ENCODE peak calls at places on chromosomes 11 and 22, in seven cellular contexts. P is neuronal stem cell; E is adipocyte; Y is CD8-positive, alpha-beta T cell; S is ascending aorta; A is IMR-90; Q is adrenal gland. W is an unnamed sample. For H3K36me3, the result is how much of the 10 kb centered on the place peaks cover.

GRCh38 chr11:64559351-64560138 is 31.5 kb upstream of the SLC22A12 start:
- DNase-seq in P (no peak), E (no peak), Y (no peak), S (no peak), A (no peak), Q (no peak), W (no peak)

GRCh38 chr11:20026629-20027545 is 133.4 kb downstream of the DBX1 start:
- DNase-seq in P (no peak), E (no peak), Y (no peak), S (no peak), A (no peak), Q (no peak), W (no peak)

GRCh38 chr11:1017269-1018005 is 19.1 kb downstream of the MUC6 start:
- DNase-seq in P (no peak), E (no peak), Y (no peak), S (no peak), A (no peak), Q (no peak), W (peak)

GRCh38 chr11:9609002-9609759 is 35.7 kb downstream of the WEE1 start:
- DNase-seq in P (no peak), E (no peak), Y (no peak), S (no peak), A (no peak), Q (no peak), W (no peak)

GRCh38 chr11:6319001-6319878 is 1.1 kb downstream of the CAVIN3 start:
- DNase-seq in P (no peak), E (peak), Y (no peak), S (peak), A (peak), Q (peak), W (peak)

GRCh38 chr11:120392791-120393190 is 56.6 kb downstream of the ARHGEF12 start:
- DNase-seq in P (no peak), E (peak), Y (no peak), S (no peak), A (peak), Q (no peak), W (no peak)

GRCh38 chr22:27381960-27382742 is 419.4 kb downstream of the MN1 start:
- DNase-seq in P (no peak), E (no peak), Y (no peak), S (no peak), A (no peak), Q (no peak), W (no peak)

GRCh38 chr11:1236316-1237127 is 13.7 kb downstream of the MUC5B start:
- DNase-seq in P (no peak), E (no peak), Y (no peak), S (no peak), A (no peak), Q (no peak), W (peak)

GRCh38 chr11:57277845-57278720 is 41.0 kb upstream of the APLNR start:
- DNase-seq in P (peak), E (peak), Y (peak), S (no peak), A (peak), Q (peak), W (no peak)

GRCh38 chr11:55707029-55707428 is 45.0 kb downstream of the OR4C6 start:
- DNase-seq in P (no peak), E (peak), Y (no peak), S (no peak), A (peak), Q (no peak), W (no peak)

DNA sequence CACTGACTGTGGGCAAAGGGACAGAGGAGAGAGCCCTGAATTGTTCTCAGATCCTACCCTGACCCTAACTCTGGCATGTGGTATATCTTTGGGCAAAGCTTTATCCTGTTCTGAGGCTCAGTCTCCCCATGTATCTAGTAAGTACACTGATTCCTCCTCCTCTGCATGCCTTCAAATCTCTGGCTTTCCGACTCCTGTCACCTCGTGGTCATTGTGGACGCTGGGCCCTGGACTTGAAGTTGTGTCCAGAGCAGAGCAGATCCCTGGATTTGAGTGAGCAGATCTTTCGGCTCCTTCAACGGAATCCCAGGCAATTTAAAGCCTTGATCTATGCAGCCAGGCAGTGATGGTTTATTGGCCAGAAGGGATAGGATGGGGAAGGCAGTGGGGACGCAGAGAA is 3.0 kb downstream of the MOGAT2 start:
- DNase-seq in P (no peak), E (no peak), Y (no peak), S (no peak), A (no peak), Q (no peak), W (no peak)
- H3K4me3 ChIP-seq in P (no peak), E (no peak), Y (no peak), S (no peak), A (no peak), Q (no peak), W (no peak)

DNA sequence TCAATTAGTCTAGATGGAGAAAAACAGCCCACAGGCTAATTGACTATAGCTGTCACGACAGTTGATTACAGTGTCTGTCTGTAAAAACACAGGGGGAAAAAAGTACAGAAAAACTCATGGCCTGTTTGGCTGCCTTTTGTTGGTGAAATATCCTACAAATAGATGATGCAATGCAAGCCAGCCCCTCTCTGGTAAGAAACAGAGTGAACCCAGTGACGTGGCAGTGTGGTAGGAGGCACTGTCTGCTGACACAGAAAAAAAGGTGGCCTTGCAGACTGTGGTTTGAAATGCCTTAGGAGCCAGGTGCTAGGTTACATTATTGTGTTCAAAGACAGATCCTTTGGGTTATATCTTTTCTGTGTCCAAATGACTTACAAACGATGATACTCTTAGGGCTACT is 431.4 kb upstream of the CCDC90B start:
- DNase-seq in P (no peak), E (no peak), Y (no peak), S (no peak), A (no peak), Q (no peak), W (no peak)
- H3K36me3 ChIP-seq in P (under half), E (under half), Y (under half), S (under half), A (under half), Q (under half), W (under half)

GRCh38 chr11:60844870-60845221 is 2.9 kb downstream of the CCDC86 start:
- DNase-seq in P (no peak), E (no peak), Y (no peak), S (no peak), A (no peak), Q (peak), W (no peak)
- H3K4me3 ChIP-seq in P (no peak), E (peak), Y (no peak), S (no peak), A (no peak), Q (no peak), W (no peak)

DNA sequence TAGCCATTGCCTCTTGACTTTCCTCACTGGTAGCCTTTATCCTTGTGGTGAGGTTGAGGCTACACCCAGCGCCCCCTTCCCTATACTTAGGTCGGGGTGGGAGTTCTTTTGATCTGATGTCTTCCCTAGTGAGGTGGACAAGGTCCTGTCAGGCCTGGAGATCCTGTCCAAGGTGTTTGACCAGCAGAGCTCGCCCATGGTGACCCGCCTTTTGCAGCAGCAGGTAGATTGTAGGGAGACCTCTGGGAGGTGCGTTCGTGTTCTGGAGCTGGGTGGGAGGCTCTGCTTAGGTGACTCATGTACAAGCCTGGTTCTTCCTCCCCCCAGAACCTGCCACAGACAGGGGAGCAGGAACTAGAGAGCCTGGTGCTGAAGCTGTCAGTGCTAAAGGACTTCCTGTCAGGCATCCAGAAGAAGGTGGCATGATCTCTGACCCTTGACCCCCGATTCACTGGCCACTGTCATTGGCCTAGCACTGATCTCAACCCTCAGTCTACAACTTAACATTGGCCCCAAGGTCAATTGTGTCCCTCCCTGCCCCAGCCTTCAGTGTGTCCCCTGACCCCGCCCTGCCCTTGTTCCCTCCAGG is 4.9 kb downstream of the INPPL1 start:
- DNase-seq in P (no peak), E (no peak), Y (no peak), S (no peak), A (no peak), Q (peak), W (peak)
- H3K36me3 ChIP-seq in P (half or more), E (half or more), Y (under half), S (half or more), A (half or more), Q (under half), W (half or more)

DNA sequence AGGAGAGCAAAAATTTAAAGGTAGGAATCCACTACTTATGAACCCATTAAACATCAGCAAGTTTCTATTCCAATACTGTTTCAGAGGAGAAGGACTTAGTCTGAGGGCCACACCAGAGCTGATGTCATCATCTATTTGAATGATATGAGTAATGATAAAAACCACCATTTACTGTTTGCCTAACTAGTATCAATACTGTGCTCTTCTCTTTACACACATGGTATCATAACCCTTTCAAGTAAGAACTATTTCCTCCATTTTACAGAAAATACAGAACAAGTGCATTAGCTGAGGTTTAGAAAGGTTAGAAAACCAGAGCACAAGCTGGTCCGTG is 651.3 kb upstream of the KIRREL3 start:
- DNase-seq in P (no peak), E (peak), Y (no peak), S (no peak), A (peak), Q (no peak), W (no peak)
- H3K4me3 ChIP-seq in P (no peak), E (no peak), Y (no peak), S (no peak), A (no peak), Q (no peak), W (no peak)

GRCh38 chr11:47318166-47318565 is 34.3 kb downstream of the MYBPC3 start:
- DNase-seq in P (no peak), E (no peak), Y (no peak), S (no peak), A (no peak), Q (no peak), W (no peak)

GRCh38 chr11:47317078-47317828 is 35.2 kb downstream of the MYBPC3 start:
- DNase-seq in P (no peak), E (no peak), Y (no peak), S (no peak), A (no peak), Q (no peak), W (no peak)

DNA sequence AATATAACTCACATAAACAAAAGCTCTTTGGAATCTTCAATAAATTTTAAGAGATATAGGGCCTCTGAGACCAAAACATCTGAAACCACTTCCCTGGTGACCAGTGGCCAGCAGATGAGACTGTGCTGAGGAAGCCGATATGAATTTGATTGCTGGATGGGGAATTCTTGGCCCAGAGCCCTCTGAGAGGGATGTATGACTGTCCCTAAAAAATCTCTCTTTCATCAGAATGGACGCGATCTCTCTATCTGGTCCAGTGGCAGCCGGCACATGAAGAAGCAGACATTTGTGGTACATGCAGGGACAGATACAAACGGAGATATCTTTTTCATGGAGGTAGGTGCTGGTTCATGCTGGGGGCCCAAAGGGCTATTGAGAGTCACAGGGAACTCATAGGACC is 37.5 kb downstream of the MYBPC3 start:
- DNase-seq in P (no peak), E (no peak), Y (no peak), S (no peak), A (peak), Q (no peak), W (no peak)
- H3K36me3 ChIP-seq in P (half or more), E (half or more), Y (under half), S (half or more), A (under half), Q (under half), W (half or more)

DNA sequence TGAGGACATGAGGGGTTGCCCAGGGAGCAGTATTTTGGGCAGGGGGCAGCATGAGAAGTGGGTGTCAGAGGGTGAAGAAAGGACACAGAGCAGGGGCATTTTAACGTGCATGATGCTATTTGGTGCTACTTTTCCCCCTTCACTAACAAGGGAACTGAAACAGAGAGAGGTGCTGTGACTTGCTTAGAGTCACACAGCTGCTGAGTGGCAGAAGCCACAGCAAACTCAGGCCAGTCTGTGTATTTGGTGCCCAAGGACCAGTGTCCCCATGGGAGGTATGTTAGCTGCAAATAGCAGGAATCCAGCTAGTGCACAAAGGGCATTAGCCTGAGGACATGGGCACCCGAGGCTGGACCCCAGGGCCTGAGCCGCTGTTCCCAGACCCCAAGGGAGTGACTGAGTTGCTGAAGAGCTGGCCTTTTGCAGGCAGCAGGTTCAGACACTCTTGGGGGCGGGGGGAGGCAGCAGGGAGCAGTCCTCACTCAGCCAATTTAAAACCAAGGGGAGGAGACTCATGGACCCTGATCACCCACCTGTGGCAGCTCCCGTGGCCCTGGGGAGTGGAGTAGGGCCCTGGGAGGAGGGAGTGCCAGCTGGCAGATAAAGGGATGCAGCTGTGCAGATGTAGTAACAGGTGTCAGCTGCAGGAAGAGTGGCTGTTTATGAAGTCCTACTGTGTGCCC is 14.6 kb downstream of the PARVG start:
- DNase-seq in P (no peak), E (no peak), Y (no peak), S (no peak), A (no peak), Q (peak), W (no peak)
- H3K4me3 ChIP-seq in P (no peak), E (no peak), Y (no peak), S (no peak), A (no peak), Q (no peak), W (no peak)

W was measured in upper lobe of left lung.